ENCODE peak calls at places on chromosomes 5 and 9, in six cellular contexts. S is body of pancreas; R is naive thymus-derived CD4-positive, alpha-beta T cell; B is adipocyte; U is RWPE2; Y is left lung. O is an unnamed sample. For H3K9me3, the result is how much of the 10 kb centered on the place peaks cover.

GRCh38 chr5:176609724-176610429 is at the start of gene GPRIN1:
- DNase-seq in S (peak), R (peak), B (peak), U (no peak), Y (no peak), O (peak)

GRCh38 chr9:95450171-95451107 is 66.3 kb downstream of the PTCH1 start:
- DNase-seq in S (no peak), R (no peak), B (no peak), U (no peak), Y (no peak), O (no peak)

GRCh38 chr9:133957328-133957727 is 34.8 kb downstream of the VAV2 start:
- DNase-seq in S (peak), R (no peak), B (no peak), U (no peak), Y (no peak), O (no peak)

GRCh38 chr5:76715484-76715733 is 517 bp upstream of the F2R start:
- DNase-seq in S (no peak), R (no peak), B (no peak), U (no peak), Y (no peak), O (no peak)

GRCh38 chr5:53362521-53362941 is 117.9 kb upstream of the FST start:
- DNase-seq in S (no peak), R (no peak), B (peak), U (peak), Y (no peak), O (no peak)

GRCh38 chr5:10760033-10760975 is 730 bp downstream of the DAP start:
- DNase-seq in S (peak), R (no peak), B (peak), U (no peak), Y (peak), O (no peak)

GRCh38 chr9:114856942-114857315 is 51.1 kb upstream of the TNFSF15 start:
- DNase-seq in S (no peak), R (no peak), B (no peak), U (no peak), Y (no peak), O (no peak)

GRCh38 chr9:134728801-134729495 is 87.3 kb downstream of the COL5A1 start:
- DNase-seq in S (no peak), R (no peak), B (no peak), U (no peak), Y (no peak), O (no peak)

GRCh38 chr9:109997682-109998081 is 210.3 kb downstream of the C9orf152 start:
- DNase-seq in S (no peak), R (no peak), B (no peak), U (no peak), Y (no peak), O (no peak)

GRCh38 chr9:136791466-136792276 is 527 bp downstream of the TMEM141 start:
- DNase-seq in S (peak), R (peak), B (peak), U (no peak), Y (peak), O (peak)

GRCh38 chr5:143395638-143396352 is 7.7 kb downstream of the NR3C1 start:
- DNase-seq in S (no peak), R (no peak), B (no peak), U (no peak), Y (no peak), O (no peak)

GRCh38 chr5:117414926-117415325 is 840.3 kb upstream of the SEMA6A start:
- DNase-seq in S (no peak), R (no peak), B (no peak), U (no peak), Y (no peak), O (no peak)

GRCh38 chr9:29750062-29750461 is 2176.8 kb upstream of the C9orf72 start:
- DNase-seq in S (no peak), R (no peak), B (no peak), U (no peak), Y (no peak), O (no peak)

GRCh38 chr5:104890767-104891166 is 1328.2 kb upstream of the NUDT12 start:
- DNase-seq in S (no peak), R (no peak), B (no peak), U (no peak), Y (no peak), O (no peak)

GRCh38 chr5:82603280-82603987 is 325.3 kb upstream of the RPS23 start:
- DNase-seq in S (no peak), R (no peak), B (no peak), U (no peak), Y (no peak), O (no peak)

GRCh38 chr9:70539007-70539406 is 124.5 kb upstream of the KLF9 start:
- DNase-seq in S (no peak), R (no peak), B (no peak), U (no peak), Y (no peak), O (no peak)

GRCh38 chr5:54360089-54360488 is 49.7 kb upstream of the ARL15 start:
- DNase-seq in S (peak), R (no peak), B (peak), U (no peak), Y (no peak), O (no peak)

GRCh38 chr5:130166839-130167490 is 262.7 kb downstream of the CHSY3 start:
- DNase-seq in S (no peak), R (no peak), B (no peak), U (no peak), Y (no peak), O (no peak)

GRCh38 chr9:69898714-69899209 is 78.1 kb downstream of the CFAP95 start:
- DNase-seq in S (no peak), R (no peak), B (peak), U (no peak), Y (no peak), O (no peak)

GRCh38 chr5:95973793-95974325 is 12.2 kb upstream of the ELL2 start:
- DNase-seq in S (no peak), R (peak), B (no peak), U (no peak), Y (no peak), O (no peak)

GRCh38 chr9:89442501-89442978 is 55.4 kb downstream of the SEMA4D start:
- DNase-seq in S (no peak), R (no peak), B (no peak), U (no peak), Y (no peak), O (no peak)

GRCh38 chr5:16350816-16351215 is 114.8 kb downstream of the ZNF622 start:
- DNase-seq in S (no peak), R (no peak), B (no peak), U (no peak), Y (no peak), O (no peak)

GRCh38 chr5:42612997-42613396 is 143.6 kb upstream of the CCDC152 start:
- DNase-seq in S (no peak), R (no peak), B (peak), U (no peak), Y (no peak), O (no peak)

GRCh38 chr5:36152324-36153298 is 700 bp downstream of the SKP2 start:
- DNase-seq in S (no peak), R (no peak), B (peak), U (no peak), Y (no peak), O (no peak)

GRCh38 chr9:100020121-100020780 is 78.5 kb downstream of the ERP44 start:
- DNase-seq in S (no peak), R (no peak), B (no peak), U (no peak), Y (no peak), O (no peak)

GRCh38 chr9:137070906-137071275 is 534 bp upstream of the SAPCD2 start:
- DNase-seq in S (no peak), R (no peak), B (no peak), U (no peak), Y (no peak), O (no peak)

GRCh38 chr9:16013826-16014225 is 461.0 kb downstream of the CCDC171 start:
- DNase-seq in S (no peak), R (no peak), B (no peak), U (no peak), Y (no peak), O (no peak)
- H3K9me3 ChIP-seq in S (under half), R (under half), B (under half), U (under half), Y (under half), O (under half)

DNA sequence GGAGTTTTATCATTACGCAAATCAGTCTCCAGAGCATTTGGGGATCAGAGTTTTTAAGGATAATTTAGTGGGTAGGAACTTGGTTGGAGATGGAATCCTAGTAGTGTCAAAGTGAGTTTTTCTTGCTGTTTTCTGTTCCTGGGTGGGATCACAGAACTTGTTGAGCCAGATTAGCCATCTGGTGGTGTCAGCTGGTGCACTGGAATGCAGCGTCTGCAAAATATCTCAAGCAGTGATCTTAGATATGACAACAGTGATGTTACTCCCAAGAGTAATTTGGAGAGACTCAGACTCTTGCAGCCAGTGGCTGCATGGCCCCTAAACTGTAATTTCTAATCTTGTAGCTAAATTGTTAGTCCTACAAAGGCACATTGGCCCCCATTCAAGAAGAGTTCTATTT is 1257.8 kb downstream of the MAT2B start:
- DNase-seq in S (no peak), R (no peak), B (no peak), U (no peak), Y (no peak), O (no peak)
- H3K9me3 ChIP-seq in S (under half), R (under half), B (under half), U (under half), Y (under half), O (under half)

GRCh38 chr9:122567901-122568300 is 15.0 kb downstream of the OR1N2 start:
- DNase-seq in S (no peak), R (no peak), B (no peak), U (no peak), Y (no peak), O (no peak)
- H3K9me3 ChIP-seq in S (under half), R (under half), B (under half), U (under half), Y (under half), O (under half)

GRCh38 chr5:153212471-153212870 is 278.0 kb upstream of the GRIA1 start:
- DNase-seq in S (no peak), R (no peak), B (no peak), U (no peak), Y (no peak), O (no peak)
- H3K9me3 ChIP-seq in S (under half), R (under half), B (under half), U (under half), Y (under half), O (under half)

GRCh38 chr9:105713939-105714331 is 19.6 kb downstream of the TMEM38B start:
- DNase-seq in S (no peak), R (no peak), B (no peak), U (no peak), Y (no peak), O (no peak)
- H3K9me3 ChIP-seq in S (under half), R (under half), B (under half), U (under half), Y (under half), O (under half)

GRCh38 chr9:124803911-124804310 is 27.0 kb downstream of the OLFML2A start:
- DNase-seq in S (no peak), R (no peak), B (no peak), U (no peak), Y (no peak), O (no peak)
- H3K9me3 ChIP-seq in S (under half), R (under half), B (under half), U (under half), Y (under half), O (under half)

O was measured in T-helper 17 cell.